ENCODE peak calls at places on chromosomes 3 and 15, in nine cellular contexts. W, C, Y, X, B, R, O, L and M are unnamed samples.

GRCh38 chr3:97957617-97958311 is 14.5 kb downstream of the RIOX2 start:
- DNase-seq in B (no peak), R (no peak), Y (no peak), O (no peak), L (no peak), X (peak; percentile 83), W (no peak), C (peak; percentile 64), M (no peak)

GRCh38 chr3:132867956-132868355 is 145.7 kb upstream of the NPHP3 start:
- DNase-seq in B (no peak), W (no peak), Y (no peak), L (no peak), R (no peak), C (peak; percentile 84), O (no peak), X (peak; percentile 33), M (no peak)

GRCh38 chr3:93969443-93969842 is 4.3 kb downstream of the PROS1 start:
- DNase-seq in C (peak; percentile 29), Y (no peak), O (no peak), R (no peak), B (no peak), W (no peak), L (no peak), X (peak; percentile 38), M (no peak)

GRCh38 chr3:5038243-5038642 is 59.0 kb downstream of the BHLHE40 start:
- DNase-seq in Y (no peak), C (no peak), R (no peak), W (no peak), O (no peak), B (no peak), X (no peak), L (no peak), M (no peak)

GRCh38 chr3:62100233-62100989 is 272.9 kb downstream of the FEZF2 start:
- DNase-seq in R (no peak), L (no peak), X (peak; percentile 17), W (no peak), C (peak; percentile 43), O (peak; percentile 46), B (no peak), Y (no peak), M (no peak)

GRCh38 chr3:64030741-64031140 is 7.4 kb upstream of the PSMD6 start:
- DNase-seq in X (peak; percentile 62), W (peak; percentile 85), R (peak; percentile 77), L (peak; percentile 76), C (peak; percentile 69), Y (peak; percentile 79), B (peak; percentile 69), O (peak; percentile 77), M (peak; percentile 83)

GRCh38 chr3:42665050-42665878 is 11.8 kb downstream of the ZBTB47 start:
- DNase-seq in C (no peak), W (no peak), O (no peak), X (no peak), Y (peak; percentile 11), R (no peak), B (no peak), L (no peak), M (no peak)

GRCh38 chr15:70569718-70570231 is 193.6 kb downstream of the UACA start:
- DNase-seq in W (no peak), L (no peak), R (no peak), Y (no peak), X (no peak), O (no peak), B (no peak), C (peak; percentile 31), M (no peak)

GRCh38 chr15:63056843-63057242 is 14.3 kb downstream of the TPM1 start:
- DNase-seq in R (peak; percentile 50), B (peak; percentile 63), Y (peak; percentile 74), X (peak; percentile 83), W (no peak), L (no peak), O (no peak), C (peak; percentile 67), M (no peak)

GRCh38 chr3:63861306-63861705 is 2.3 kb downstream of the THOC7 start:
- DNase-seq in X (no peak), C (no peak), W (no peak), L (no peak), R (no peak), O (no peak), Y (no peak), B (no peak), M (no peak)

GRCh38 chr3:182212479-182213076 is 500.9 kb downstream of the SOX2 start:
- DNase-seq in X (peak; percentile 85), B (peak; percentile 39), L (no peak), R (peak; percentile 54), O (peak; percentile 16), C (peak; percentile 22), W (no peak), Y (peak; percentile 22), M (no peak)

GRCh38 chr3:46926871-46927717 is 49.5 kb downstream of the CCDC12 start:
- DNase-seq in O (no peak), B (no peak), L (no peak), C (no peak), X (no peak), W (no peak), R (peak; percentile 25), Y (peak; percentile 6), M (no peak)

GRCh38 chr3:168968611-168969010 is 694.9 kb downstream of the MECOM start:
- DNase-seq in W (no peak), Y (no peak), O (no peak), X (peak; percentile 59), R (no peak), L (no peak), C (peak; percentile 33), B (no peak), M (no peak)

GRCh38 chr15:82679626-82680199 is 30.0 kb downstream of the AP3B2 start:
- DNase-seq in B (no peak), C (no peak), O (no peak), W (no peak), X (no peak), Y (no peak), L (no peak), R (no peak), M (no peak)

GRCh38 chr3:113952921-113953320 is 5.1 kb downstream of the ZDHHC23 start:
- DNase-seq in W (no peak), L (no peak), O (no peak), X (no peak), Y (no peak), B (no peak), R (no peak), C (peak; percentile 41), M (no peak)

GRCh38 chr3:124592658-124593441 is 137.4 kb upstream of the UMPS start:
- DNase-seq in L (no peak), O (no peak), B (peak; percentile 37), C (no peak), R (peak; percentile 87), W (no peak), Y (no peak), X (no peak), M (no peak)

GRCh38 chr3:1262246-1262645 is 169.4 kb downstream of the CNTN6 start:
- DNase-seq in B (no peak), L (no peak), C (no peak), W (no peak), X (no peak), Y (no peak), R (no peak), O (no peak), M (no peak)

GRCh38 chr3:169760479-169760878 is 4.4 kb downstream of the TERC start:
- DNase-seq in R (no peak), X (peak; percentile 82), B (no peak), Y (no peak), L (no peak), C (peak; percentile 59), O (no peak), W (no peak), M (no peak)

GRCh38 chr3:4504340-4505261 is 11.5 kb downstream of the ITPR1 start:
- DNase-seq in R (no peak), Y (peak; percentile 42), O (peak; percentile 4), L (peak; percentile 67), B (no peak), X (peak; percentile 54), W (no peak), C (peak; percentile 30), M (peak; percentile 52)

GRCh38 chr3:121411554-121411953 is 134.2 kb downstream of the POLQ start:
- DNase-seq in Y (no peak), R (no peak), O (no peak), W (no peak), C (no peak), L (no peak), B (no peak), X (no peak), M (no peak)

GRCh38 chr3:112376996-112377395 is 44.0 kb downstream of the CD200 start:
- DNase-seq in L (no peak), R (no peak), Y (no peak), B (no peak), W (no peak), X (peak; percentile 33), O (no peak), C (peak; percentile 79), M (no peak)

GRCh38 chr15:71125831-71126453 is 10.7 kb downstream of the THSD4 start:
- DNase-seq in O (peak; percentile 40), L (no peak), Y (no peak), W (peak; percentile 21), X (peak; percentile 46), C (no peak), B (no peak), R (no peak), M (no peak)

GRCh38 chr15:33380406-33380805 is 69.6 kb downstream of the RYR3 start:
- DNase-seq in X (no peak), R (no peak), W (no peak), C (no peak), L (no peak), B (no peak), Y (no peak), O (no peak), M (no peak)
- H3K27ac ChIP-seq in X (no peak overlapping the region), R (no peak overlapping the region), W (no peak overlapping the region), C (peak overlapping the region; percentile 79), L (no peak overlapping the region), B (no peak overlapping the region), Y (no peak overlapping the region), O (no peak overlapping the region), M (no peak overlapping the region)

GRCh38 chr3:100102757-100103156 is 11.5 kb downstream of the FILIP1L start:
- DNase-seq in O (no peak), Y (no peak), B (no peak), L (no peak), X (no peak), W (no peak), R (no peak), C (no peak), M (no peak)
- H3K4me1 ChIP-seq in O (peaks cover 50% of the 10 kb centered on the region), Y (no peaks in the 10 kb centered on the region), B (peaks cover 24% of the 10 kb centered on the region), L (no peaks in the 10 kb centered on the region), X (peaks cover 8% of the 10 kb centered on the region), W (no peaks in the 10 kb centered on the region), R (peaks cover 34% of the 10 kb centered on the region), C (peaks cover 8% of the 10 kb centered on the region), M (no peaks in the 10 kb centered on the region)

DNA sequence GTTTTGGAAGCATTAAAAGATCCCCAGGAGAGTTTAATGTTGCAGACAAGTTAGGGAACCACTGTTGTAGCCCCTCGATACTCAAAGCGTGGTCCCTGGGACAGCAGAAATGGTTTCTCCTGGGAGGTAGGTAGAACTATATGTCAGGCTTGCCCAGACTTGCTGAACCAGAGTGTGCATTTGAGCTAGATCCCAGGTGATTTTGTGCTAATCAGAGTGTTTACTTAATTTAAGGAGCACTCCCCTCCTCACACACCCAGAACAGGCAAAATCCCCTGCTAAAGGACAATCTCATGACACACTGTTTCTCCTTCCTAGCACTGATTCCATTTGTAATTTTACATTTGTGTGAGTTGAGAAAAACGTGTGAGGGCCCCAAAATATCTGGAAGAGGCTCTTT is 24.3 kb downstream of the LMCD1 start:
- DNase-seq in Y (no peak), L (no peak), B (no peak), R (no peak), C (no peak), W (no peak), O (no peak), X (no peak), M (no peak)
- H3K27ac ChIP-seq in Y (no peak overlapping the region), L (no peak overlapping the region), B (no peak overlapping the region), R (no peak overlapping the region), C (no peak overlapping the region), W (no peak overlapping the region), O (no peak overlapping the region), X (no peak overlapping the region), M (no peak overlapping the region)

GRCh38 chr3:186523022-186523421 is 21.2 kb downstream of the CRYGS start:
- DNase-seq in C (no peak), Y (no peak), X (no peak), O (no peak), R (no peak), B (no peak), W (no peak), L (no peak), M (no peak)
- H3K4me1 ChIP-seq in C (peaks cover 6% of the 10 kb centered on the region), Y (no peaks in the 10 kb centered on the region), X (no peaks in the 10 kb centered on the region), O (peaks cover 7% of the 10 kb centered on the region), R (no peaks in the 10 kb centered on the region), B (no peaks in the 10 kb centered on the region), W (peaks cover 36% of the 10 kb centered on the region), L (peaks cover 20% of the 10 kb centered on the region), M (peaks cover 22% of the 10 kb centered on the region)